ENCODE peak calls at places on chromosomes 2 and 18, in six cellular contexts. P is ovary, D is B cell, L is A172, V is stromal cell of bone marrow, O is mammary epithelial cell. E is an unnamed sample.

GRCh38 chr2:215848679-215849078 is 164.7 kb downstream of the MREG start:
- DNase-seq in L (no peak), P (no peak), D (no peak), O (no peak), V (no peak), E (no peak)

GRCh38 chr2:203583696-203584095 is 48.6 kb upstream of the RAPH1 start:
- DNase-seq in L (peak; percentile 80), V (no peak), P (no peak), D (no peak), O (peak; percentile 82), E (no peak)

GRCh38 chr2:85862426-85862825 is 26.4 kb downstream of the ST3GAL5 start:
- DNase-seq in O (no peak), D (peak; percentile 55), P (no peak), L (no peak), V (no peak), E (no peak)

GRCh38 chr18:8469793-8470192 is 139.4 kb upstream of the RAB12 start:
- DNase-seq in P (no peak), V (peak; percentile 17), D (no peak), O (peak; percentile 19), L (peak; percentile 11), E (no peak)

GRCh38 chr18:74942319-74942910 is 266.5 kb downstream of the PTGR3 start:
- DNase-seq in L (peak; percentile 18), P (no peak), D (peak; percentile 41), V (no peak), O (no peak), E (no peak)

GRCh38 chr18:76493213-76494107 is 1.6 kb downstream of the ZNF516 start:
- DNase-seq in L (no peak), V (no peak), O (peak; percentile 40), P (peak; percentile 52), D (peak; percentile 21), E (peak; percentile 72)

GRCh38 chr18:48428494-48429177 is 19.5 kb upstream of the ZBTB7C start:
- DNase-seq in L (no peak), P (no peak), D (no peak), O (no peak), V (no peak), E (peak; percentile 42)

GRCh38 chr18:9869713-9870430 is 15.9 kb upstream of the TXNDC2 start:
- DNase-seq in D (no peak), V (peak; percentile 79), L (peak; percentile 90), O (peak; percentile 63), P (peak; percentile 71), E (no peak)

GRCh38 chr2:160379399-160379798 is 114.2 kb downstream of the RBMS1 start:
- DNase-seq in L (no peak), P (no peak), O (peak; percentile 40), D (no peak), V (peak; percentile 77), E (no peak)

GRCh38 chr2:149562304-149562703 is 25.3 kb downstream of the MMADHC start:
- DNase-seq in P (no peak), V (peak; percentile 40), L (peak; percentile 51), O (no peak), D (no peak), E (no peak)

GRCh38 chr2:48488545-48488944 is 41.4 kb upstream of the STON1 start:
- DNase-seq in D (no peak), L (no peak), P (no peak), O (no peak), V (no peak), E (no peak)

GRCh38 chr18:7830468-7830867 is 263.4 kb downstream of the PTPRM start:
- DNase-seq in D (no peak), L (peak; percentile 21), V (no peak), P (no peak), O (no peak), E (no peak)

GRCh38 chr2:158131483-158131912 is 29.8 kb downstream of the UPP2 start:
- DNase-seq in O (no peak), D (no peak), L (no peak), P (no peak), V (no peak), E (no peak)

GRCh38 chr2:191128911-191129304 is 21.9 kb downstream of the STAT4 start:
- DNase-seq in V (no peak), L (no peak), P (no peak), O (no peak), D (no peak), E (no peak)

GRCh38 chr18:2070636-2071035 is 500.7 kb downstream of the METTL4 start:
- DNase-seq in V (no peak), O (no peak), D (no peak), P (no peak), L (no peak), E (no peak)

GRCh38 chr2:151051584-151052220 is 210.0 kb downstream of the RBM43 start:
- DNase-seq in O (peak; percentile 60), D (peak; percentile 36), P (no peak), L (peak; percentile 58), V (no peak), E (peak; percentile 34)

GRCh38 chr18:48820483-48821250 is 130.1 kb downstream of the SMAD7 start:
- DNase-seq in D (peak; percentile 54), L (no peak), O (no peak), P (no peak), V (no peak), E (no peak)

GRCh38 chr2:79369127-79369526 is 143.7 kb upstream of the CTNNA2 start:
- DNase-seq in P (no peak), D (no peak), V (no peak), O (no peak), L (no peak), E (peak; percentile 48)

GRCh38 chr2:218957685-218958084 is 1.8 kb upstream of the CDK5R2 start:
- DNase-seq in O (no peak), P (no peak), L (no peak), D (no peak), V (no peak), E (no peak)